ENCODE peak calls at places on chromosomes 4 and X, in ten cellular contexts. L is activated CD8-positive, alpha-beta T cell treated with anti-CD3 and anti-CD28 coated beads, Interleukin-2, amount 10 ng/mL, durations not matched to agents 7 days and 5 days; A is iris pigment epithelial cell; D is ecto neural progenitor cell; Z is H7; G is A549; B is amniotic stem cell; I is SJSA1; H is HCEC 1CT; Q is AG09309. P is an unnamed sample.

GRCh38 chr4:150593996-150594395 is 12.0 kb downstream of the MAB21L2 start:
- DNase-seq in L (no peak), A (peak), D (no peak), Z (no peak), G (no peak), B (no peak), I (no peak), H (peak), Q (peak), P (no peak)

GRCh38 chr4:21790437-21791029 is 158.0 kb downstream of the KCNIP4 start:
- DNase-seq in L (no peak), A (peak), D (no peak), Z (no peak), G (no peak), B (peak), I (no peak), H (peak), Q (no peak), P (no peak)

GRCh38 chr4:8410641-8411271 is 29.8 kb downstream of the ACOX3 start:
- DNase-seq in L (no peak), A (peak), D (peak), Z (peak), G (peak), B (no peak), I (peak), H (peak), Q (no peak), P (peak)

GRCh38 chr4:77284036-77284435 is 127.0 kb downstream of the CCNG2 start:
- DNase-seq in L (no peak), A (peak), D (no peak), Z (no peak), G (no peak), B (no peak), I (no peak), H (no peak), Q (no peak), P (no peak)

GRCh38 chr4:909131-909571 is 23.0 kb downstream of the GAK start:
- DNase-seq in L (no peak), A (no peak), D (no peak), Z (no peak), G (no peak), B (no peak), I (no peak), H (no peak), Q (no peak), P (no peak)

GRCh38 chr4:169270156-169270809 is 473 bp downstream of the SH3RF1 start:
- DNase-seq in L (peak), A (peak), D (peak), Z (peak), G (peak), B (no peak), I (peak), H (peak), Q (no peak), P (peak)

GRCh38 chrX:115364625-115365024 is 75.1 kb downstream of the LUZP4 start:
- DNase-seq in L (no peak), A (peak), D (no peak), Z (no peak), G (no peak), B (no peak), I (no peak), H (no peak), Q (no peak), P (no peak)

GRCh38 chr4:2497931-2498330 is 29.0 kb downstream of the RNF4 start:
- DNase-seq in L (no peak), A (no peak), D (no peak), Z (no peak), G (no peak), B (no peak), I (no peak), H (no peak), Q (no peak), P (no peak)

P was measured in GDM1.